ENCODE peak calls at places on chromosomes 2 and 18, in five cellular contexts. M is T-helper 9 cell; O is activated T-helper 9 cell treated with anti-CD3 and anti-CD28 coated beads, Interleukin-2, amount 50 U/mL, for 16 hours; Y is activated CD4-positive, alpha-beta T cell treated with anti-CD3 and anti-CD28 coated beads, Interleukin-2, amount 10 ng/mL, durations not matched to agents 7 days and 5 days; J is heart right ventricle. F is an unnamed sample.

GRCh38 chr2:21281876-21282514 is 158.2 kb downstream of the TDRD15 start:
- DNase-seq in M (no peak), O (no peak), J (no peak), Y (no peak), F (no peak)

GRCh38 chr2:128413718-128414341 is 95.2 kb upstream of the HS6ST1 start:
- DNase-seq in Y (no peak), M (no peak), J (no peak), O (no peak), F (no peak)

GRCh38 chr18:77702686-77703085 is 453.0 kb downstream of the GALR1 start:
- DNase-seq in M (no peak), Y (no peak), J (peak; percentile 10), O (no peak), F (peak; percentile 12)

GRCh38 chr2:148877403-148877740 is 2.3 kb downstream of the KIF5C start:
- DNase-seq in M (no peak), O (no peak), Y (no peak), J (no peak), F (no peak)

GRCh38 chr2:200509227-200509607 is 651 bp downstream of the KCTD18 start:
- DNase-seq in M (no peak), J (peak; percentile 5), O (no peak), Y (no peak), F (no peak)

GRCh38 chr2:149562304-149562703 is 25.3 kb downstream of the MMADHC start:
- DNase-seq in M (no peak), O (no peak), Y (no peak), J (no peak), F (no peak)

GRCh38 chr2:237164474-237165047 is 78.9 kb downstream of the COPS8 start:
- DNase-seq in Y (no peak), O (no peak), M (no peak), J (no peak), F (no peak)

GRCh38 chr18:39589496-39589895 is 2023.9 kb upstream of the CELF4 start:
- DNase-seq in O (no peak), Y (no peak), J (no peak), M (no peak), F (no peak)

F was measured in NK-92 treated with Interleukin-12 subunit alpha and Interleukin-12 subunit beta, amount 100 ng/mL, for 24 hours.